ENCODE peak calls at places on chromosomes 5 and 9, in ten cellular contexts. R is keratinocyte, B is GM06990, Y is HCT116, X is GM12865, M is neural crest cell, U is Peyer's patch, T is cardiac fibroblast, P is Panc1, F is left ventricle myocardium inferior. L is an unnamed sample.
A peak's percentile ranks its signal among the peaks of the same experiment; 100 is the strongest.

GRCh38 chr5:157761690-157762611 is 18.4 kb downstream of the LSM11 start:
- DNase-seq in Y (peak; percentile 35), M (peak; percentile 10), X (peak; percentile 68), T (peak; percentile 83), B (no peak), P (peak; percentile 35), F (no peak), R (no peak), U (no peak), L (peak; percentile 73)

GRCh38 chr9:137176302-137177182 is 4.7 kb upstream of the TMEM210 start:
- DNase-seq in F (no peak), T (peak; percentile 46), U (peak; percentile 70), R (no peak), M (no peak), P (no peak), Y (no peak), B (no peak), X (peak; percentile 70), L (peak; percentile 76)

GRCh38 chr5:78327761-78328510 is 32.5 kb upstream of the SCAMP1 start:
- DNase-seq in T (no peak), X (no peak), P (no peak), B (no peak), U (no peak), Y (no peak), M (no peak), F (no peak), R (peak; percentile 15), L (no peak)

GRCh38 chr9:111662851-111663823 is 1.7 kb downstream of the GNG10 start:
- DNase-seq in U (no peak), F (no peak), R (peak; percentile 60), P (no peak), X (no peak), Y (no peak), B (peak; percentile 5), T (no peak), M (no peak), L (no peak)

GRCh38 chr5:36285837-36286615 is 15.7 kb downstream of the RANBP3L start:
- DNase-seq in U (no peak), X (no peak), B (no peak), Y (no peak), T (no peak), F (no peak), R (no peak), P (no peak), M (no peak), L (no peak)

GRCh38 chr5:41776435-41776834 is 93.8 kb downstream of the OXCT1 start:
- DNase-seq in R (no peak), F (no peak), U (no peak), T (peak; percentile 54), P (no peak), Y (no peak), B (no peak), M (no peak), X (no peak), L (no peak)

GRCh38 chr5:98769006-98769255 is 4.5 kb upstream of the RGMB start:
- DNase-seq in Y (no peak), B (peak; percentile 33), F (peak; percentile 45), R (no peak), U (no peak), M (peak; percentile 80), T (no peak), X (no peak), P (no peak), L (peak; percentile 66)

GRCh38 chr9:2655411-2655901 is 33.9 kb downstream of the VLDLR start:
- DNase-seq in R (peak; percentile 69), U (peak; percentile 53), P (peak; percentile 15), X (peak; percentile 29), F (no peak), T (peak; percentile 73), Y (no peak), B (no peak), M (no peak), L (peak; percentile 29)

GRCh38 chr9:122125891-122126331 is 32.8 kb upstream of the TTLL11 start:
- DNase-seq in X (no peak), F (no peak), M (no peak), U (no peak), T (no peak), R (peak; percentile 38), P (no peak), Y (no peak), B (no peak), L (no peak)

GRCh38 chr5:76849767-76850291 is at the start of gene S100Z:
- DNase-seq in B (no peak), T (no peak), M (no peak), Y (no peak), F (no peak), X (no peak), U (peak; percentile 48), P (no peak), R (no peak), L (no peak)

GRCh38 chr9:134585746-134586706 is 55.6 kb upstream of the COL5A1 start:
- DNase-seq in Y (no peak), T (peak; percentile 64), B (no peak), F (no peak), X (no peak), P (no peak), U (peak; percentile 33), R (no peak), M (no peak), L (no peak)

GRCh38 chr9:81902191-81902590 is 26.0 kb upstream of the SPATA31D4 start:
- DNase-seq in F (no peak), X (no peak), T (peak; percentile 51), U (no peak), R (no peak), B (no peak), Y (no peak), P (no peak), M (no peak), L (no peak)

GRCh38 chr5:138549414-138549813 is 6.4 kb upstream of the ETF1 start:
- DNase-seq in X (no peak), B (no peak), F (no peak), P (no peak), M (no peak), U (no peak), R (no peak), Y (no peak), T (no peak), L (no peak)
- TF ChIP-seq CTCF in X (no peak), B (no peak), F (no peak), P (no peak), M (no peak), U (no peak), R (no peak), Y (no peak), T (no peak), L (no peak)

GRCh38 chr9:78807286-78807685 is 510.4 kb downstream of the PSAT1 start:
- DNase-seq in P (no peak), R (no peak), Y (no peak), B (no peak), U (no peak), T (no peak), M (no peak), X (no peak), F (no peak), L (no peak)

GRCh38 chr9:78806492-78807160 is 509.7 kb downstream of the PSAT1 start:
- DNase-seq in U (no peak), X (no peak), Y (no peak), T (no peak), F (no peak), B (no peak), P (no peak), R (no peak), M (no peak), L (no peak)

GRCh38 chr9:78812665-78813064 is 515.7 kb downstream of the PSAT1 start:
- DNase-seq in Y (no peak), R (no peak), U (no peak), F (no peak), P (no peak), X (no peak), B (no peak), M (no peak), T (no peak), L (no peak)

GRCh38 chr9:78811562-78812276 is 514.8 kb downstream of the PSAT1 start:
- DNase-seq in Y (no peak), B (no peak), F (no peak), T (no peak), R (no peak), M (no peak), U (no peak), P (no peak), X (no peak), L (no peak)

GRCh38 chr9:78808087-78808486 is 511.2 kb downstream of the PSAT1 start:
- DNase-seq in B (no peak), T (no peak), U (no peak), R (no peak), F (no peak), M (no peak), P (no peak), Y (no peak), X (no peak), L (no peak)
- TF ChIP-seq CTCF in B (no peak), T (no peak), U (no peak), R (no peak), F (no peak), M (no peak), P (no peak), Y (no peak), X (no peak), L (no peak)

DNA sequence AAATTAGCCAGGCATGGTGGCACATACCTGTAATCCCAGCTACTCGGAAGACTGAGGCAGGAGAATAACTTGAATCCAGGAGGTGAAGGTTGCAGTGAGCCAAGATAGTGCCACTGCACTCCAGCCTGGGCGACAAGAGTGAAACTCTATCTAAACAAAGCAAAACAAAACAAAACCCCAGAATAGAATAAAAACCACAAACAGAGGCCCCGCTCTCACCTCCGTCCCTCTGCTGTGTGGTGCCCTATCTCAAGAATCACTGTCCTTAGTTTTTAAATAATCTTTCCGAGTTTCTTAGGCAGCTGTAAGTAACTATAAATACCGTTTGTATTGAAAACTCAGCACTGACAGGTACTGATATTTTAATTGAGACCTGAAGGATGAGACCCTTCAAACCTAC is 42.7 kb upstream of the IER5L start:
- DNase-seq in U (no peak), P (no peak), T (no peak), B (no peak), R (no peak), F (no peak), X (peak; percentile 58), Y (no peak), M (no peak), L (no peak)
- TF ChIP-seq CTCF in U (no peak), P (no peak), T (no peak), B (no peak), R (no peak), F (no peak), X (no peak), Y (no peak), M (no peak), L (no peak)

DNA sequence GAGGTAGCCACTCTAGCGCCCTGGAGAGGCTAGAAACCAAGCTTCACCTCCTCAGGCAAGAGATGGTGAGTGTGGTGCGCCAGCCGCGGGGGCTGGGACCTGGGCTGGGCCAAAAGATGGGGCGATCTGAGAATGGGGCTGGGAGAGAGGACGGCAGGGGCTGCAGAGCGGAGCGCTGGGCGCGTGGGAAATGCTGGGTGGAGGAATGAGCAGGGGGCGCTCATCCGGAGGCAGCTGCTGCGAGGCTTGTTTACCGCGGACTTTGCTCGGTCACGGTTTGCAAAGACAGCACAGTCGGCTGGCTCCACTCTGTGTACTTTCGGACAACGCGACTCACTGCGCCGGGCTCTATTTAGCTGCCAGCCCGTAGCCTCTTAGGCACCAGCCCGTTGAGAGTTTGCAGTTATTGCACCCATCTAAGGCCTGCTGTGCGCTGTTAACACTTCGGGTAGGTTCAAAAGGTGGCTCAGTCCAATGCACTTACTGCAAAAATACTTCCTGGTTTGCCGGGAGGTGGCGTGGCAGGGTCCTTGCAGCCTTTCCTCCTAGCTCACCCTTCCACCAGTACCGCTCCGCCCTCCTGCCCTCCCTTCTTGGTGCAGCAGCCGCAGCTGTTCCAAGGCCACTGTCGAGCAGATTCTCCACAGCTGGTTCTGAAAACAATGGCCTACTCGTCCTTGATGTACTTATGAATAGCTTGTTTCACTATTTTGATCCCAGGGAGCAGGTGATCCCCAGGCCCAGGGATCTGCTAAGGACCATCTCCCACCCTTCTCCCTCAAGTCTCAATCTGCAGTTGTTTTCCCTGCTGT is 1.3 kb downstream of the LURAP1L start:
- DNase-seq in T (peak; percentile 94), P (no peak), X (peak; percentile 56), U (peak; percentile 88), M (peak; percentile 62), B (peak; percentile 69), Y (peak; percentile 57), R (no peak), F (peak; percentile 82), L (peak; percentile 67)
- TF ChIP-seq CTCF in T (peak; percentile 51), P (peak; percentile 54), X (no peak), U (no peak), M (peak; percentile 60), B (peak; percentile 27), Y (peak; percentile 23), R (peak; percentile 56), F (peak; percentile 65), L (peak; percentile 21)

L was measured in GM13976.